ENCODE peak calls at places on chromosomes 13 and 19, in eight cellular contexts. A is neural crest cell; D is mesothelial cell of epicardium; R is colonic mucosa; U is Calu3; V is kidney; L is CD8-positive, alpha-beta T cell; B is adrenal gland. F is an unnamed sample.

GRCh38 chr13:33219926-33220325 is 65.6 kb downstream of the STARD13 start:
- DNase-seq in A (no peak), D (no peak), R (no peak), U (no peak), V (no peak), L (no peak), B (no peak), F (no peak)

GRCh38 chr19:49806613-49806946 is 6.5 kb downstream of the FUZ start:
- DNase-seq in A (no peak), D (no peak), R (no peak), U (no peak), V (peak), L (no peak), B (no peak), F (no peak)

GRCh38 chr13:112643759-112644459 is 45.9 kb upstream of the ATP11A start:
- DNase-seq in A (no peak), D (no peak), R (no peak), U (peak), V (peak), L (no peak), B (no peak), F (no peak)

GRCh38 chr19:43625918-43626579 is 6.6 kb upstream of the ZNF428 start:
- DNase-seq in A (no peak), D (no peak), R (peak), U (peak), V (no peak), L (no peak), B (peak), F (no peak)

GRCh38 chr19:28705008-28705407 is 507.9 kb downstream of the UQCRFS1 start:
- DNase-seq in A (no peak), D (no peak), R (no peak), U (peak), V (no peak), L (no peak), B (no peak), F (no peak)

GRCh38 chr13:21849323-21849722 is 178.4 kb downstream of the FGF9 start:
- DNase-seq in A (no peak), D (no peak), R (no peak), U (peak), V (no peak), L (peak), B (peak), F (no peak)

GRCh38 chr19:47658431-47659383 is 49.8 kb downstream of the BICRA start:
- DNase-seq in A (no peak), D (no peak), R (peak), U (peak), V (peak), L (no peak), B (no peak), F (no peak)

GRCh38 chr19:45306522-45307027 is 16.1 kb downstream of the CKM start:
- DNase-seq in A (no peak), D (peak), R (no peak), U (no peak), V (no peak), L (no peak), B (no peak), F (no peak)

GRCh38 chr13:43193789-43194188 is 170.4 kb downstream of the DNAJC15 start:
- DNase-seq in A (no peak), D (no peak), R (no peak), U (no peak), V (no peak), L (no peak), B (no peak), F (no peak)

GRCh38 chr13:78603240-78603947 is at the start of gene POU4F1:
- DNase-seq in A (no peak), D (peak), R (peak), U (peak), V (peak), L (peak), B (no peak), F (no peak)

GRCh38 chr19:29680447-29680846 is 15.2 kb downstream of the PLEKHF1 start:
- DNase-seq in A (no peak), D (no peak), R (peak), U (no peak), V (peak), L (peak), B (no peak), F (no peak)

GRCh38 chr13:113962386-113962785 is 11.5 kb downstream of the C13orf46 start:
- DNase-seq in A (no peak), D (no peak), R (no peak), U (no peak), V (peak), L (no peak), B (no peak), F (no peak)

GRCh38 chr13:19818223-19818842 is 35.6 kb upstream of the PSPC1 start:
- DNase-seq in A (peak), D (peak), R (peak), U (peak), V (peak), L (peak), B (peak), F (no peak)

GRCh38 chr19:29586401-29586800 is 19.7 kb upstream of the POP4 start:
- DNase-seq in A (no peak), D (no peak), R (no peak), U (no peak), V (no peak), L (no peak), B (no peak), F (no peak)

GRCh38 chr13:72808917-72809500 is 27.1 kb downstream of the PIBF1 start:
- DNase-seq in A (no peak), D (no peak), R (no peak), U (no peak), V (no peak), L (no peak), B (no peak), F (no peak)

GRCh38 chr13:113152894-113153809 is 5.3 kb upstream of the PROZ start:
- DNase-seq in A (peak), D (peak), R (peak), U (peak), V (peak), L (peak), B (peak), F (no peak)

GRCh38 chr13:111367340-111367739 is 46.9 kb downstream of the TEX29 start:
- DNase-seq in A (no peak), D (no peak), R (no peak), U (no peak), V (no peak), L (no peak), B (no peak), F (no peak)

GRCh38 chr19:10404888-10405808 is 1.8 kb upstream of the CDC37 start:
- DNase-seq in A (no peak), D (no peak), R (no peak), U (no peak), V (no peak), L (peak), B (no peak), F (no peak)

DNA sequence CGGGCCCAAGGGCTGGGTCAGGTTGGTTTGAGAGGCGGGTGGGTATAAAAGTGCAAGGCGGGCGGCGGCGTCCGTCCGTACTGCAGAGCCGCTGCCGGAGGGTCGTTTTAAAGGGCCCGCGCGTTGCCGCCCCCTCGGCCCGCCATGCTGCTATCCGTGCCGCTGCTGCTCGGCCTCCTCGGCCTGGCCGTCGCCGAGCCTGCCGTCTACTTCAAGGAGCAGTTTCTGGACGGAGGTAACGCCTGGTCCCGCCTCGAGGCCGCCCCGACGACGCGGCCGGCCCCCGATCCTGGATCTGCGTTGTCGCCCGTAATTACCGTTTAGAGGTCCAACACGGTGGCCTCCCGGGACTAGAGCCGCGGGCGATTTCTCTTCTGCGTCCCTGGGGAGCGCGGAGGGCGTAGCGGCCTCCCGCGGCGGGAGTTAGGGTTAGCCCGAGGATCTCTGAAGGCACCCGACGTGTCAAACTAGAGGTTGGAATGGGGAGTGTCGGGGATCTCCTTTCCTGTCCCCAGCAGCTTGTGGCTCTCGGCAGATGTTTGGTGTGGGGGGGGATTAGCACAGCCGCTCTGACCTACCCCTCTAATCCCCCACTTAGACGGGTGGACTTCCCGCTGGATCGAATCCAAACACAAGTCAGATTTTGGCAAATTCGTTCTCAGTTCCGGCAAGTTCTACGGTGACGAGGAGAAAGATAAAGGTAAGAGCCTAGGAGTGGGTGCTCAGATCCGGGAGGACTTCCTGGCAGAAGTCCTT is at the start of gene CALR:
- DNase-seq in A (no peak), D (no peak), R (peak), U (peak), V (no peak), L (peak), B (peak), F (no peak)
- TF ChIP-seq CTCF in A (peak), D (no peak), R (no peak), U (no peak), V (no peak), L (no peak), B (peak), F (no peak)

GRCh38 chr13:44739120-44739519 is 163.0 kb upstream of the TSC22D1 start:
- DNase-seq in A (no peak), D (no peak), R (no peak), U (no peak), V (no peak), L (no peak), B (no peak), F (no peak)
- TF ChIP-seq CTCF in A (no peak), D (no peak), R (no peak), U (no peak), V (no peak), L (no peak), B (peak), F (no peak)

GRCh38 chr13:96651598-96651997 is 342.7 kb downstream of the OXGR1 start:
- DNase-seq in A (no peak), D (no peak), R (no peak), U (no peak), V (no peak), L (no peak), B (no peak), F (no peak)

GRCh38 chr13:96652506-96652905 is 341.8 kb downstream of the OXGR1 start:
- DNase-seq in A (no peak), D (no peak), R (no peak), U (no peak), V (no peak), L (no peak), B (no peak), F (no peak)

DNA sequence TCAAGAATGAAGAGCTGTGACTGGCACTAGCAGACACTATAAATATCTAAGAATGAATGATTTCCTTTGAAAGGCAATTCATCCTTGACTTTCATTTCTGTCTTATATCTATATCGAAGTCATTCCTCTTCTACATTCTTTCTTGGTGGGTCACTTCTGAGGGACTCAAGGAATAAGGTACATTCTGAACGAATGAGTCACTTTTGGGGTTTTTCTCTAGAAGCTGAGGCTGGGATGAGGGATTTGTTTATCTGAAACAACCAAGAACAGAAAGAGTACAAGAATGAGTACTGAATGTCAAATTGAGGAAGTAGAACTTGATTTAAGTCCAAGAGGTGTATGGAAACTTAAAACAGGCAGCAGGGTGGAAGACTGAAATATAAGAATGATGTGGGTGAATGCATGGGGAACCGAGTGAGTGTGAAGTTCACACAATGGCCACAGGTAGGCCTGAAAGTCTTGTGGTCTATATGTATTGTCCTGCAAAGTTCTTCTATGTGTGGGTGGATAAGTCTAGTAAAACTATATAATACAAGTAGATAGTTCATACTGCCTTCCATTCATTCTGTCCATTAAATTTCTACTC is 343.9 kb downstream of the OXGR1 start:
- DNase-seq in A (no peak), D (no peak), R (no peak), U (no peak), V (no peak), L (no peak), B (no peak), F (no peak)
- TF ChIP-seq CTCF in A (peak), D (no peak), R (no peak), U (no peak), V (no peak), L (no peak), B (no peak), F (no peak)

GRCh38 chr19:39670998-39671397 is 15.3 kb downstream of the LGALS16 start:
- DNase-seq in A (no peak), D (no peak), R (no peak), U (no peak), V (no peak), L (no peak), B (no peak), F (no peak)

GRCh38 chr19:39676004-39676403 is 20.3 kb downstream of the LGALS16 start:
- DNase-seq in A (no peak), D (no peak), R (no peak), U (no peak), V (no peak), L (no peak), B (no peak), F (no peak)

GRCh38 chr19:39672473-39672872 is 16.8 kb downstream of the LGALS16 start:
- DNase-seq in A (no peak), D (no peak), R (no peak), U (no peak), V (no peak), L (no peak), B (no peak), F (no peak)

GRCh38 chr19:39671739-39672363 is 16.1 kb downstream of the LGALS16 start:
- DNase-seq in A (peak), D (no peak), R (peak), U (peak), V (no peak), L (peak), B (peak), F (no peak)
- TF ChIP-seq CTCF in A (peak), D (peak), R (peak), U (peak), V (peak), L (peak), B (peak), F (peak)

DNA sequence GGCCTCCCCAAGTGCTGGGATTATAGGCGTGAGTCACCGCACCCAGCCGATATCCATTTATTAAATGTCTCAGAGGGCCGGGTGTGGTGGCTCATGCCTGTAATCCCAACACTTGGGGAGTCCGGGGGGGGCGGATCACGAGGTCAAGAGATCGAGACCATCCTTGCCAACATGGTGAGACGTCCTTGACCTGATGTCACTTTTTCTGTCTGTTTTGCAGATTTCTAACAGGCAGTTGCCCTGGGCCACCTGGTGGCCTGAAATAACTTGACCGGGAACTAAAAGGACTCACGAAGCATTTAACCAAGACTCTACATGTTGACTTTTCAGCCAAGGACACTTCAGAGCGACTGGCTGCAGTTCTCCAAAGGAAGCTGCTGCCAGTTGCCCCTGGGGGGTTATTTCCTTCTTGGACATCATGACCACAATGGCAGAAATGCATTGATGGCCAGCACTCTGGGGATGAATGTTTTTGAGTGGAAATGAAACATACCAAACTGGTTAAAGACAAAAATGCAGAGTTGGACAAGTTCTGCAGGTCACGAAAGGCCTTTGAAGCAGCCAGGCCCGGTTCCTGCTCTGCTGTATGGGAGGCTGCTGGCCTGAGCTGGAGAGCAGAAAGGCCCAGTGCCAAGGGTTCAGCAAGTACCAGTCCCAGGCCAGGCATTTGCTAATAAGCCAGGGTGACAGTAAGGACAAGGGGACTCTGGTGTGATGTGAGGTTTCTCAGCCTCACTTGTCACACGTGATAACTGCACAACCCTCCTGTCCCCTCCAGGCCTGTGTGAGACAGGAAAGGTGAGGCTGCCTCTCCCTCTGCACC is 8.3 kb downstream of the ZNF837 start:
- DNase-seq in A (no peak), D (no peak), R (no peak), U (no peak), V (no peak), L (no peak), B (no peak), F (no peak)
- TF ChIP-seq CTCF in A (peak), D (peak), R (no peak), U (no peak), V (no peak), L (no peak), B (no peak), F (no peak)

GRCh38 chr19:5122671-5123409 is 153.9 kb downstream of the KDM4B start:
- DNase-seq in A (no peak), D (no peak), R (no peak), U (no peak), V (no peak), L (no peak), B (no peak), F (no peak)
- TF ChIP-seq CTCF in A (peak), D (no peak), R (no peak), U (no peak), V (no peak), L (no peak), B (no peak), F (no peak)

GRCh38 chr13:95660981-95661581 is 15.9 kb upstream of the DNAJC3 start:
- DNase-seq in A (no peak), D (no peak), R (no peak), U (peak), V (no peak), L (no peak), B (peak), F (no peak)
- TF ChIP-seq CTCF in A (peak), D (peak), R (peak), U (no peak), V (peak), L (peak), B (peak), F (peak)

DNA sequence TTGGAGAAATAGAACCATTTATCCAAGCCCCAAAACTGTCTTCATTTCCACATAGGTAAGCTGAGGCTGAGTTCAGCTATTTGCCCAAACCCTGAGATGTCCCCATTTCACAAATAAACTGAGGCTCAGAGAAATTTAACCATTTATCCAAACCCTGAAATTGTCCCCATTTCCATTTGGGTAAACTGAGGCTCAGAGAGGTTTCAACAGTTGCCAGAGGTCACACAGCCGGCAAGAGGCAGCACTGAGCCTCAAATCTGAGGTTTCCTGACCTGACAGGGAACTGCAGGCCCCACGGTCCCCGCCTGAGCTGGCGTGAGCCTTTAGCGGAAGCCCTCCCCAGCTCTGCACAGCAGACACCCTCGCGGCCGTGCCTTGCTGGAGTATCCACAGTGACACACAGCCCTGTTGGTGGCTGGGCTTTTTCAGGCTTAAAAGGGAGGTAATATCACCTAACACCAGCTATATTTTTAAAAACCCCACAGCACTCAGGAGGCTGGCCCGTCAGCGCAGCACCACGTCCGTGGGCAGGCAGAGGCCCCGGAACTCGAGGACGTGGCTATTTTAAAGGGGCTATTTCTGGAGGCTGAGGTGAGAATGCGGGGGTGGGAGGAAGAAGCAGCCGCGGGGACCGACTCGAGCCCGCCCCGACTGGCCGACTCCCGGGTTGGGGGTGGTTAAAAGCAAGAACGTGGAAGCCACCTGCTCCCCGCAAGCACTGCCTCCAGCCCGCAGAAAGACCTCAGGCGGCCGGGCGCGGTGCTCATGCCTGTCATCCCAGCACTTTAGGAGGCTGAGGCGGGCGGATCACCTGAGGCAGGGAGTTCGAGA is 18.5 kb downstream of the PTPRS start:
- DNase-seq in A (no peak), D (no peak), R (peak), U (no peak), V (no peak), L (peak), B (no peak), F (no peak)
- TF ChIP-seq CTCF in A (no peak), D (no peak), R (no peak), U (no peak), V (no peak), L (no peak), B (no peak), F (no peak)

F was measured in D721Med.